ENCODE peak calls at places on chromosomes 13 and 19, in seven cellular contexts. P, N, A, W, U, J and I are unnamed samples.

GRCh38 chr13:76758257-76758656 is 127.9 kb downstream of the KCTD12 start:
- DNase-seq in A (no peak), U (no peak), W (no peak), J (no peak), N (no peak), P (no peak), I (no peak)

GRCh38 chr13:36297259-36297599 is 385 bp downstream of the CCDC169 start:
- DNase-seq in N (peak; percentile 50), P (no peak), A (peak; percentile 15), U (no peak), W (no peak), J (peak; percentile 25), I (no peak)

GRCh38 chr19:5718579-5719273 is 1.2 kb downstream of the LONP1 start:
- DNase-seq in N (peak; percentile 86), U (no peak), J (peak; percentile 91), A (peak; percentile 67), P (peak; percentile 70), W (peak; percentile 69), I (no peak)

GRCh38 chr19:11659612-11660011 is 62.3 kb downstream of the ZNF627 start:
- DNase-seq in U (no peak), J (peak; percentile 12), A (peak; percentile 55), N (no peak), P (no peak), W (no peak), I (peak; percentile 46)

GRCh38 chr19:6425732-6426686 is 1.4 kb upstream of the KHSRP start:
- DNase-seq in J (no peak), U (no peak), A (peak; percentile 19), W (peak; percentile 47), N (no peak), P (no peak), I (no peak)

GRCh38 chr19:58093071-58093470 is 5.0 kb downstream of the ZSCAN18 start:
- DNase-seq in W (no peak), N (no peak), A (no peak), J (no peak), U (no peak), P (no peak), I (no peak)

GRCh38 chr19:18193388-18194207 is 580 bp downstream of the MPV17L2 start:
- DNase-seq in W (peak; percentile 19), P (no peak), N (no peak), A (peak; percentile 24), J (no peak), U (peak; percentile 45), I (no peak)

GRCh38 chr19:55832676-55833075 is 877 bp upstream of the NLRP11 start:
- DNase-seq in J (no peak), N (no peak), W (no peak), A (no peak), U (no peak), P (no peak), I (no peak)

GRCh38 chr13:26985285-26985878 is 186.2 kb downstream of the USP12 start:
- DNase-seq in U (peak; percentile 87), P (peak; percentile 85), W (peak; percentile 68), J (peak; percentile 80), A (peak; percentile 87), N (peak; percentile 64), I (peak; percentile 88)

GRCh38 chr13:40640202-40640601 is 26.2 kb downstream of the FOXO1 start:
- DNase-seq in J (no peak), N (no peak), A (no peak), W (no peak), P (no peak), U (no peak), I (no peak)

GRCh38 chr19:49581007-49581508 is at the start of gene PRRG2:
- DNase-seq in U (no peak), W (no peak), N (no peak), A (peak; percentile 69), J (no peak), P (peak; percentile 52), I (peak; percentile 86)

GRCh38 chr19:17496337-17496997 is 15.0 kb upstream of the PGLS start:
- DNase-seq in P (peak; percentile 78), W (peak; percentile 80), N (peak; percentile 49), U (peak; percentile 83), J (peak; percentile 52), A (peak; percentile 84), I (peak; percentile 94)

GRCh38 chr13:24043590-24044350 is 116.8 kb upstream of the SPATA13 start:
- DNase-seq in P (no peak), W (no peak), A (no peak), J (no peak), U (no peak), N (peak; percentile 30), I (no peak)

GRCh38 chr19:50793558-50794065 is 3.4 kb downstream of the ACP4 start:
- DNase-seq in A (peak; percentile 27), P (no peak), N (no peak), W (peak; percentile 25), U (no peak), J (no peak), I (no peak)

GRCh38 chr19:39038098-39038497 is 5.7 kb upstream of the FBXO27 start:
- DNase-seq in P (peak; percentile 74), J (peak; percentile 25), U (peak; percentile 87), N (peak; percentile 35), A (peak; percentile 42), W (no peak), I (peak; percentile 89)

DNA sequence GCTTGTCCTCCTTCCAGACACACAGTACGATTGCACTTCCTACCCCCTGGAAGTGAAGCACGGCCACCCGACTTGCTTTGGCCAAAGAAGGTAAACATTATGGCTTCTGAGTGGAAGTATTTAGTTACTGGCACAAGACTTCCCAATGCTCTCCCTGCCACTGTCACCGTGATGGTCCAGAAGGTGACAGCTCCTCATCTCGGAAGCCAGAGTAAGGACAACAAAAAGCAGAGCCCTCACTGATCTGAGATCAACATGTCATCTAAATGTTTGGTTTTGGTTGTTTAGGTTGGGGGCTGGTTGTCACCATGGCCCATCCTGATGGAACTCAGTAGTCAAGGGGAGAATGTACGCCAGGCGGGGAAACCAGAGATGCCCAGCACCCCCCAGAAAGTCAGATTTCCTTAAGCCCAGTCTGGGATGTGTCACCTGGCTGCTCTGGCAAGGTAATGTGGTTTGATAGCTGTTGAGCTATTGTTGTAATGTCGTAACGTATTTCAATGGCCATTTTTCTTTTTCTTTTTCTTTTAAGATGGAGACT is 170.1 kb upstream of the ZNF536 start:
- DNase-seq in U (no peak), J (no peak), N (no peak), P (no peak), W (no peak), A (no peak), I (no peak)
- H2AFZ ChIP-seq in U (no peak overlapping the region), J (peak overlapping the region; percentile 32), N (no peak overlapping the region), P (no peak overlapping the region), W (no peak overlapping the region), A (no peak overlapping the region), I (no peak overlapping the region)

DNA sequence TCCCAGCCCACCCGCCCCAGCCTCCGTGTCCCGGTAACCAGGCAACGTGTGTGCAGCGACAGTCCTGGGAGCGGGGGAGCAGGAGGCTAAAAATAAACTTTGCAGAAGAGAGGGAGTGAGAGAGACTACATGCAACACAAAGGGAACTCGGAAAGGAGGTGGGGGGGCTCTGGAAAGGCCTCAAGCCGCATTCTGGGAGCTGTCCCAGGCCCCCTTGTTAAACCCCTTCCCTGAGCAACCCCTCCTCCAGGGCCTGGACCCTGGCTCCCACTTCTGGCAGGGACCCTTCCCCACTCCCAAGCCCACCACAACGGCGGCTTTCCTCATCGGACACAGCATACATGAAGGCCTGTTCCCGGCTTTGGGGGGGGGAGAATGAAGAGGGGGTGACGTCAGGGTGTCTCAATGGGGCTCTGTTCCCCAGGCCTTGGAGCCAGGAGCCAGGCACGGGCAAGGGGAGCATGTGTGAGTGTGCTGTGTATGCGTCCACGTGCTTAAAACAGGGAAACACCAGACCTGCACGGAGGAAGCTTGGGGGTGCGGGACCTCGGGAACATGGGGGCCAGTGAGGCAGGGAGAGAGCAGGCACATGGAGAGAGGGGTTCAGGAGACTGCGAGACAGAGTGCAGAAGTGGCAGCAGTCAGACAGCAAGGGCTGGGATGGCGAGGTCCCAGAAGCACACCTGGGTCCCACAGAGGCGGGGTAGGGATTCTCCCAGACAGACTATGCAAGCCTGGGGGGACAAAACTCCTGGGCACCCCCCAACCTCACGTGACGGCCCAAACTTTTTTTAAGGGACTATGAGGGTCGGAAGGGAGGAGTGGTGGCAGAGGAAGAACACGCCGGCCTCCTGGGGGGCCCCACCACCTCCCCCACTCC is 2.3 kb downstream of the ERF start:
- DNase-seq in J (peak; percentile 68), U (no peak), A (no peak), N (peak; percentile 65), P (peak; percentile 69), W (no peak), I (peak; percentile 42)
- H3K27ac ChIP-seq in J (peak overlapping the region; percentile 87), U (no peak overlapping the region), A (peak overlapping the region; percentile 25), N (peak overlapping the region; percentile 82), P (peak overlapping the region; percentile 100), W (peak overlapping the region; percentile 91), I (peak overlapping the region; percentile 92)

GRCh38 chr13:44412341-44412935 is 38.8 kb downstream of the SERP2 start:
- DNase-seq in J (no peak), A (no peak), U (no peak), P (no peak), W (no peak), N (no peak), I (no peak)

GRCh38 chr13:44411841-44412240 is 38.2 kb downstream of the SERP2 start:
- DNase-seq in W (no peak), J (no peak), A (no peak), N (no peak), U (no peak), P (no peak), I (no peak)

GRCh38 chr13:44410328-44410859 is 36.8 kb downstream of the SERP2 start:
- DNase-seq in P (no peak), U (no peak), N (no peak), A (no peak), W (no peak), J (no peak), I (no peak)

GRCh38 chr13:44414771-44415170 is 41.1 kb downstream of the SERP2 start:
- DNase-seq in J (no peak), N (no peak), W (no peak), U (no peak), A (no peak), P (no peak), I (no peak)

GRCh38 chr13:44413095-44413494 is 39.5 kb downstream of the SERP2 start:
- DNase-seq in P (no peak), A (no peak), U (no peak), W (no peak), N (peak; percentile 36), J (peak; percentile 53), I (no peak)
- H2AFZ ChIP-seq in P (no peak overlapping the region), A (no peak overlapping the region), U (no peak overlapping the region), W (peak overlapping the region; percentile 33), N (no peak overlapping the region), J (no peak overlapping the region), I (peak overlapping the region; percentile 93)

GRCh38 chr19:13652810-13653590 is 111.3 kb upstream of the MRI1 start:
- DNase-seq in N (no peak), P (no peak), U (no peak), W (peak; percentile 15), A (peak; percentile 20), J (no peak), I (peak; percentile 40)
- H3K27ac ChIP-seq in N (no peak overlapping the region), P (no peak overlapping the region), U (no peak overlapping the region), W (no peak overlapping the region), A (no peak overlapping the region), J (no peak overlapping the region), I (no peak overlapping the region)

DNA sequence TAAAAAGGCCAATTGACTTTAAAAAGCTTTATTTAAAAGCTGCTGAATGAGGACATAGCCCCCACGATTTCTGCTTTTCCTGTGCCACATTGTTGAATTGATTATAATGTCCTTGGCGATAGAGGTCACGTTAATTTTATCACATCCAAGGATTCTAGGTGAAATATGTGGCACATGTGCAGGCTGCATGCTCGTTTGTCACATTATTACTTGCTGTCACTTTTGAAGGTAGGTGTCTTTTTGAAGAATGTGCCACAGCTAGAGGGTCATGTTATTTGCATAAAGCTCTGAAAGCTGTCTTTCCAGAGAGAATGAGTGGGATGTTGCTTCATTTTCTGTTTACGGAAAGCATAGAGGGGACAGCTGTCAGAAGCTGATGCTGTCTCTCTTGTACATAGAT is 927.6 kb upstream of the ATXN8OS start:
- DNase-seq in A (no peak), U (no peak), J (no peak), N (no peak), W (no peak), P (no peak), I (no peak)
- H2AFZ ChIP-seq in A (no peak overlapping the region), U (peak overlapping the region; percentile 19), J (no peak overlapping the region), N (no peak overlapping the region), W (no peak overlapping the region), P (no peak overlapping the region), I (no peak overlapping the region)